ENCODE peak calls at places on chromosomes 16 and 17, in four cellular contexts. One of them, this sample, is unnamed.
A peak's percentile ranks its signal among the peaks of the same experiment; 100 is the strongest.

GRCh38 chr17:46002311-46002972 is 3.4 kb downstream of the STH start:
- DNase-seq in H1: peak; percentile 91
- DNase-seq in GM12878: peak; percentile 16
- DNase-seq in GM12891: peak; percentile 73
- DNase-seq in this sample: peak; percentile 62

GRCh38 chr16:52912565-52913173 is 140.0 kb downstream of the CHD9NB start:
- DNase-seq in GM12878: peak; percentile 11
- DNase-seq in GM12891: peak; percentile 12
- DNase-seq in H1: peak; percentile 82
- DNase-seq in this sample: peak; percentile 18

GRCh38 chr17:34979650-34980352 is 511 bp upstream of the LIG3 start:
- DNase-seq in GM12891: no peak
- DNase-seq in GM12878: no peak
- DNase-seq in H1: no peak
- DNase-seq in this sample: no peak

GRCh38 chr17:57357830-57358426 is 101.6 kb downstream of the MSI2 start:
- DNase-seq in H1: no peak
- DNase-seq in GM12891: no peak
- DNase-seq in GM12878: peak; percentile 87
- DNase-seq in this sample: no peak

GRCh38 chr16:11833951-11834695 is 17.2 kb downstream of the RSL1D1 start:
- DNase-seq in GM12878: no peak
- DNase-seq in H1: no peak
- DNase-seq in GM12891: no peak
- DNase-seq in this sample: no peak

GRCh38 chr16:67966549-67967182 is 1.8 kb downstream of the SLC12A4 start:
- DNase-seq in GM12891: no peak
- DNase-seq in H1: no peak
- DNase-seq in GM12878: no peak
- DNase-seq in this sample: no peak

GRCh38 chr17:41505007-41505835 is at the start of gene KRT13:
- DNase-seq in H1: no peak
- DNase-seq in GM12878: no peak
- DNase-seq in GM12891: no peak
- DNase-seq in this sample: no peak

GRCh38 chr16:6852643-6853042 is 480.0 kb upstream of the RBFOX1 start:
- DNase-seq in H1: no peak
- DNase-seq in GM12878: no peak
- DNase-seq in GM12891: no peak
- DNase-seq in this sample: no peak

GRCh38 chr17:4560837-4561241 is 462 bp upstream of the GGT6 start:
- DNase-seq in H1: no peak
- DNase-seq in GM12878: no peak
- DNase-seq in GM12891: no peak
- DNase-seq in this sample: no peak

GRCh38 chr17:39935896-39936295 is 8.4 kb downstream of the LRRC3C start:
- DNase-seq in H1: no peak
- DNase-seq in GM12878: no peak
- DNase-seq in GM12891: no peak
- DNase-seq in this sample: no peak

GRCh38 chr16:25747160-25747758 is 55.5 kb downstream of the HS3ST4 start:
- DNase-seq in H1: peak; percentile 79
- DNase-seq in GM12891: no peak
- DNase-seq in GM12878: no peak
- DNase-seq in this sample: no peak

GRCh38 chr16:11203111-11203623 is 52.8 kb downstream of the SOCS1 start:
- DNase-seq in GM12878: no peak
- DNase-seq in GM12891: no peak
- DNase-seq in H1: no peak
- DNase-seq in this sample: no peak

GRCh38 chr17:63354251-63354650 is 91.9 kb downstream of the CYB561 start:
- DNase-seq in GM12878: no peak
- DNase-seq in H1: no peak
- DNase-seq in GM12891: no peak
- DNase-seq in this sample: no peak

GRCh38 chr16:85206472-85207356 is 94.4 kb upstream of the CIBAR2 start:
- DNase-seq in GM12891: no peak
- DNase-seq in H1: no peak
- DNase-seq in GM12878: no peak
- DNase-seq in this sample: no peak

GRCh38 chr16:24834459-24835335 is 11.1 kb upstream of the SLC5A11 start:
- DNase-seq in GM12891: no peak
- DNase-seq in H1: peak; percentile 55
- DNase-seq in GM12878: no peak
- DNase-seq in this sample: no peak

GRCh38 chr17:15883617-15884111 is 61.3 kb upstream of the ADORA2B start:
- DNase-seq in GM12891: no peak
- DNase-seq in GM12878: no peak
- DNase-seq in H1: no peak
- DNase-seq in this sample: no peak

GRCh38 chr17:31541559-31541958 is 150.1 kb downstream of the RAB11FIP4 start:
- DNase-seq in GM12891: no peak
- DNase-seq in GM12878: no peak
- DNase-seq in H1: peak; percentile 48
- DNase-seq in this sample: no peak

GRCh38 chr16:80466024-80466986 is 74.5 kb upstream of the DYNLRB2 start:
- DNase-seq in H1: peak; percentile 90
- DNase-seq in GM12891: peak; percentile 47
- DNase-seq in GM12878: peak; percentile 34
- DNase-seq in this sample: peak; percentile 46

GRCh38 chr16:13014516-13014915 is 113.1 kb downstream of the SHISA9 start:
- DNase-seq in H1: no peak
- DNase-seq in GM12878: no peak
- DNase-seq in GM12891: no peak
- DNase-seq in this sample: no peak

GRCh38 chr17:82820278-82821251 is 19.3 kb downstream of the ZNF750 start:
- DNase-seq in GM12878: no peak
- DNase-seq in GM12891: no peak
- DNase-seq in H1: no peak
- DNase-seq in this sample: no peak

GRCh38 chr16:58652741-58653140 is 23.1 kb upstream of the CNOT1 start:
- DNase-seq in GM12878: no peak
- DNase-seq in GM12891: no peak
- DNase-seq in H1: peak; percentile 62
- DNase-seq in this sample: no peak

GRCh38 chr17:81492202-81492601 is 20.4 kb downstream of the ACTG1 start:
- DNase-seq in GM12878: no peak
- DNase-seq in GM12891: no peak
- DNase-seq in H1: no peak
- DNase-seq in this sample: no peak

GRCh38 chr16:12449795-12450194 is 353.9 kb downstream of the CPPED1 start:
- DNase-seq in GM12878: no peak
- DNase-seq in GM12891: no peak
- DNase-seq in H1: no peak
- DNase-seq in this sample: no peak

GRCh38 chr16:26070595-26071170 is 378.9 kb downstream of the HS3ST4 start:
- DNase-seq in H1: no peak
- DNase-seq in GM12891: no peak
- DNase-seq in GM12878: no peak
- DNase-seq in this sample: no peak

GRCh38 chr17:63984206-63984605 is 11.5 kb upstream of the SCN4A start:
- DNase-seq in H1: no peak
- DNase-seq in GM12878: no peak
- DNase-seq in GM12891: no peak
- DNase-seq in this sample: no peak

GRCh38 chr17:46764709-46765401 is 53.6 kb downstream of the WNT3 start:
- DNase-seq in H1: peak; percentile 44
- DNase-seq in GM12878: no peak
- DNase-seq in GM12891: no peak
- DNase-seq in this sample: no peak

GRCh38 chr17:66541461-66542182 is 239.2 kb downstream of the PRKCA start:
- DNase-seq in GM12891: no peak
- DNase-seq in GM12878: peak; percentile 40
- DNase-seq in H1: no peak
- DNase-seq in this sample: no peak

GRCh38 chr16:69373019-69373418 is 12.8 kb downstream of the TERF2 start:
- DNase-seq in GM12878: no peak
- DNase-seq in GM12891: no peak
- DNase-seq in H1: no peak
- DNase-seq in this sample: no peak

GRCh38 chr17:59754547-59754946 is 47.1 kb downstream of the VMP1 start:
- DNase-seq in H1: no peak
- DNase-seq in GM12878: no peak
- DNase-seq in GM12891: no peak
- DNase-seq in this sample: no peak

GRCh38 chr16:85825326-85825725 is 25.8 kb downstream of the COX4I1 start:
- DNase-seq in GM12878: no peak
- DNase-seq in H1: no peak
- DNase-seq in GM12891: no peak
- DNase-seq in this sample: no peak

GRCh38 chr17:13562271-13562800 is 39.4 kb downstream of the HS3ST3A1 start:
- DNase-seq in GM12891: no peak
- DNase-seq in H1: no peak
- DNase-seq in GM12878: no peak
- DNase-seq in this sample: no peak

GRCh38 chr17:40307001-40307690 is 1.8 kb upstream of the RARA start:
- DNase-seq in GM12878: no peak
- DNase-seq in GM12891: no peak
- DNase-seq in H1: no peak
- DNase-seq in this sample: no peak

GRCh38 chr17:66537518-66537917 is 235.1 kb downstream of the PRKCA start:
- DNase-seq in GM12878: no peak
- DNase-seq in GM12891: no peak
- DNase-seq in H1: no peak
- DNase-seq in this sample: no peak

GRCh38 chr17:66518677-66519076 is 216.3 kb downstream of the PRKCA start:
- DNase-seq in H1: no peak
- DNase-seq in GM12891: no peak
- DNase-seq in GM12878: no peak
- DNase-seq in this sample: no peak

GRCh38 chr16:25155553-25156460 is 44.3 kb downstream of the LCMT1 start:
- DNase-seq in H1: no peak
- DNase-seq in GM12878: no peak
- DNase-seq in GM12891: no peak
- DNase-seq in this sample: no peak

GRCh38 chr17:9132944-9133610 is 111.8 kb downstream of the NTN1 start:
- DNase-seq in GM12878: no peak
- DNase-seq in H1: no peak
- DNase-seq in GM12891: no peak
- DNase-seq in this sample: no peak

GRCh38 chr17:3678095-3678820 is 9.6 kb downstream of the EMC6 start:
- DNase-seq in H1: peak; percentile 79
- DNase-seq in GM12891: no peak
- DNase-seq in GM12878: no peak
- DNase-seq in this sample: no peak

GRCh38 chr16:47924950-47925349 is 230.8 kb downstream of the ABCC12 start:
- DNase-seq in H1: no peak
- DNase-seq in GM12878: no peak
- DNase-seq in GM12891: no peak
- DNase-seq in this sample: no peak

GRCh38 chr16:1677942-1678499 is at the start of gene JPT2:
- DNase-seq in GM12878: peak; percentile 84
- DNase-seq in GM12891: peak; percentile 99
- DNase-seq in H1: peak; percentile 95
- DNase-seq in this sample: peak; percentile 99
- TF ChIP-seq POLR2A in GM12878: peak; percentile 85
- TF ChIP-seq POLR2A in GM12891: no peak
- TF ChIP-seq POLR2A in H1: no peak
- TF ChIP-seq POLR2A in this sample: peak; percentile 65

GRCh38 chr17:78001612-78002011 is 43.1 kb downstream of the TNRC6C start:
- DNase-seq in H1: no peak
- DNase-seq in GM12891: no peak
- DNase-seq in GM12878: no peak
- DNase-seq in this sample: no peak

GRCh38 chr17:78001182-78001581 is 42.7 kb downstream of the TNRC6C start:
- DNase-seq in GM12891: no peak
- DNase-seq in GM12878: no peak
- DNase-seq in H1: no peak
- DNase-seq in this sample: no peak

GRCh38 chr17:78000351-78000750 is 41.8 kb downstream of the TNRC6C start:
- DNase-seq in GM12891: no peak
- DNase-seq in GM12878: no peak
- DNase-seq in H1: no peak
- DNase-seq in this sample: no peak

GRCh38 chr17:78002166-78002565 is 43.7 kb downstream of the TNRC6C start:
- DNase-seq in H1: no peak
- DNase-seq in GM12891: no peak
- DNase-seq in GM12878: no peak
- DNase-seq in this sample: no peak

GRCh38 chr17:77999413-78000173 is 41.1 kb downstream of the TNRC6C start:
- DNase-seq in GM12878: no peak
- DNase-seq in GM12891: no peak
- DNase-seq in H1: no peak
- DNase-seq in this sample: no peak
- TF ChIP-seq TAF1 in GM12878: no peak
- TF ChIP-seq TAF1 in GM12891: no peak
- TF ChIP-seq TAF1 in H1: no peak
- TF ChIP-seq TAF1 in this sample: no peak

GRCh38 chr17:78117027-78117981 is 11.3 kb downstream of the TMC6 start:
- DNase-seq in GM12878: no peak
- DNase-seq in GM12891: no peak
- DNase-seq in H1: peak; percentile 85
- DNase-seq in this sample: no peak

GRCh38 chr17:78118801-78119241 is 9.7 kb downstream of the TMC6 start:
- DNase-seq in GM12878: no peak
- DNase-seq in H1: no peak
- DNase-seq in GM12891: no peak
- DNase-seq in this sample: no peak

GRCh38 chr17:78113804-78114785 is 14.5 kb downstream of the TMC6 start:
- DNase-seq in H1: no peak
- DNase-seq in GM12878: no peak
- DNase-seq in GM12891: no peak
- DNase-seq in this sample: no peak

GRCh38 chr17:78114831-78115723 is 13.5 kb downstream of the TMC6 start:
- DNase-seq in GM12878: no peak
- DNase-seq in H1: no peak
- DNase-seq in GM12891: no peak
- DNase-seq in this sample: no peak

GRCh38 chr17:78116411-78116810 is 12.1 kb downstream of the TMC6 start:
- DNase-seq in GM12891: no peak
- DNase-seq in H1: no peak
- DNase-seq in GM12878: no peak
- DNase-seq in this sample: no peak
- TF ChIP-seq POLR2AphosphoS5 in GM12891: no peak
- TF ChIP-seq POLR2AphosphoS5 in H1: no peak
- TF ChIP-seq POLR2AphosphoS5 in GM12878: no peak
- TF ChIP-seq POLR2AphosphoS5 in this sample: no peak

DNA sequence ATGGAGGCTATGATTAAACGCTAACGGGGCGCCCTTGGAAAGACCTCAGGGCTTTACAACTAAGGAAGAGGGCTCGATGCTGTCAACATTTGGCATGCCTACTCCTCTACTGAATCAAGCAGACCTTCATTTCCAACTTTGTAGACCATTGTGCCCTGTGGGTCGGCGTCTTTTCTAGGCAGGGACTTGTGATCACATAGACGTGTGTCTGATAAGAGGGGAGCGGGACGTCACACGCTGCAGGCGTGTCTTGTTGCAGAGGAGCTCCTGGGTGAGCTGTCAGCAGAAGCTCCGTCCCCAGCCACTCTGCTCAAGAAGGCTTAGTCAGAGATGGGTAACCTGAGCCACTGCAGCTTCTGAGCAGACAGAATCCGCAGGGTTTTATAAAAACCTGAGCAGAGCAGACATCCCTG is 2.8 kb downstream of the MAPK8IP3 start:
- DNase-seq in GM12878: no peak
- DNase-seq in GM12891: no peak
- DNase-seq in H1: no peak
- DNase-seq in this sample: no peak
- TF ChIP-seq POLR2A in GM12878: no peak
- TF ChIP-seq POLR2A in GM12891: no peak
- TF ChIP-seq POLR2A in H1: no peak
- TF ChIP-seq POLR2A in this sample: no peak